ENCODE peak calls at places on chromosomes 12 and 14, in six cellular contexts. One of them, this sample, is unnamed.

GRCh38 chr12:49705479-49706267 is 1.5 kb downstream of the FMNL3 start:
- DNase-seq in CD4-positive, CD25-positive, alpha-beta regulatory T cell: no peak
- DNase-seq in HS-5: peak
- DNase-seq in erythroblast: peak
- DNase-seq in astrocyte of the spinal cord: peak
- DNase-seq in Daoy: peak
- DNase-seq in this sample: no peak

GRCh38 chr12:106247731-106248176 is at the start of gene CKAP4:
- DNase-seq in HS-5: no peak
- DNase-seq in erythroblast: no peak
- DNase-seq in Daoy: peak
- DNase-seq in CD4-positive, CD25-positive, alpha-beta regulatory T cell: peak
- DNase-seq in astrocyte of the spinal cord: peak
- DNase-seq in this sample: peak

GRCh38 chr12:65074932-65075331 is 46.2 kb downstream of the WIF1 start:
- DNase-seq in erythroblast: no peak
- DNase-seq in CD4-positive, CD25-positive, alpha-beta regulatory T cell: no peak
- DNase-seq in HS-5: no peak
- DNase-seq in Daoy: peak
- DNase-seq in astrocyte of the spinal cord: no peak
- DNase-seq in this sample: no peak

GRCh38 chr12:91986084-91986483 is 159.6 kb downstream of the BTG1 start:
- DNase-seq in astrocyte of the spinal cord: no peak
- DNase-seq in HS-5: no peak
- DNase-seq in erythroblast: no peak
- DNase-seq in Daoy: peak
- DNase-seq in CD4-positive, CD25-positive, alpha-beta regulatory T cell: no peak
- DNase-seq in this sample: no peak

GRCh38 chr14:65044596-65044959 is 57.7 kb downstream of the MAX start:
- DNase-seq in CD4-positive, CD25-positive, alpha-beta regulatory T cell: no peak
- DNase-seq in HS-5: no peak
- DNase-seq in astrocyte of the spinal cord: no peak
- DNase-seq in Daoy: no peak
- DNase-seq in erythroblast: peak
- DNase-seq in this sample: no peak

GRCh38 chr12:6839482-6840201 is 1.1 kb upstream of the GNB3 start:
- DNase-seq in HS-5: no peak
- DNase-seq in CD4-positive, CD25-positive, alpha-beta regulatory T cell: no peak
- DNase-seq in astrocyte of the spinal cord: no peak
- DNase-seq in Daoy: no peak
- DNase-seq in erythroblast: no peak
- DNase-seq in this sample: peak

GRCh38 chr12:132561784-132562156 is 48.6 kb downstream of the LRCOL1 start:
- DNase-seq in CD4-positive, CD25-positive, alpha-beta regulatory T cell: no peak
- DNase-seq in erythroblast: peak
- DNase-seq in HS-5: no peak
- DNase-seq in astrocyte of the spinal cord: no peak
- DNase-seq in Daoy: peak
- DNase-seq in this sample: no peak

GRCh38 chr12:88227263-88227662 is 85.2 kb downstream of the TMTC3 start:
- DNase-seq in Daoy: no peak
- DNase-seq in erythroblast: no peak
- DNase-seq in astrocyte of the spinal cord: no peak
- DNase-seq in CD4-positive, CD25-positive, alpha-beta regulatory T cell: no peak
- DNase-seq in HS-5: no peak
- DNase-seq in this sample: no peak

GRCh38 chr12:131378176-131378842 is 332.6 kb upstream of the SFSWAP start:
- DNase-seq in Daoy: no peak
- DNase-seq in HS-5: no peak
- DNase-seq in erythroblast: no peak
- DNase-seq in CD4-positive, CD25-positive, alpha-beta regulatory T cell: no peak
- DNase-seq in astrocyte of the spinal cord: no peak
- DNase-seq in this sample: no peak

GRCh38 chr12:108633534-108634224 is at the start of gene SELPLG:
- DNase-seq in erythroblast: peak
- DNase-seq in CD4-positive, CD25-positive, alpha-beta regulatory T cell: peak
- DNase-seq in HS-5: no peak
- DNase-seq in Daoy: no peak
- DNase-seq in astrocyte of the spinal cord: no peak
- DNase-seq in this sample: peak

GRCh38 chr12:53217930-53218307 is 10.9 kb upstream of the ITGB7 start:
- DNase-seq in astrocyte of the spinal cord: no peak
- DNase-seq in CD4-positive, CD25-positive, alpha-beta regulatory T cell: no peak
- DNase-seq in HS-5: no peak
- DNase-seq in Daoy: no peak
- DNase-seq in erythroblast: no peak
- DNase-seq in this sample: no peak

GRCh38 chr14:69711065-69711464 is 55.9 kb upstream of the SRSF5 start:
- DNase-seq in CD4-positive, CD25-positive, alpha-beta regulatory T cell: no peak
- DNase-seq in Daoy: no peak
- DNase-seq in HS-5: no peak
- DNase-seq in erythroblast: peak
- DNase-seq in astrocyte of the spinal cord: no peak
- DNase-seq in this sample: peak

GRCh38 chr14:100440758-100441203 is 117.6 kb downstream of the SLC25A47 start:
- DNase-seq in Daoy: peak
- DNase-seq in astrocyte of the spinal cord: no peak
- DNase-seq in HS-5: no peak
- DNase-seq in CD4-positive, CD25-positive, alpha-beta regulatory T cell: no peak
- DNase-seq in erythroblast: peak
- DNase-seq in this sample: no peak